ENCODE peak calls at places on chromosomes 3 and 15, in four cellular contexts. G is astrocyte, W is tibial nerve, Q is transverse colon. V is an unnamed sample.

GRCh38 chr3:102163039-102163817 is 271.6 kb upstream of the ZPLD1 start:
- DNase-seq in G (peak; percentile 73), W (peak; percentile 55), Q (no peak), V (no peak)

GRCh38 chr3:12957334-12957733 is 115.9 kb downstream of the IQSEC1 start:
- DNase-seq in G (no peak), W (no peak), Q (no peak), V (no peak)

GRCh38 chr3:23387286-23387918 is 184.3 kb downstream of the UBE2E2 start:
- DNase-seq in G (no peak), W (no peak), Q (no peak), V (no peak)

GRCh38 chr15:39154136-39154770 is 426.6 kb upstream of the THBS1 start:
- DNase-seq in G (no peak), W (no peak), Q (peak; percentile 27), V (peak; percentile 32)

GRCh38 chr3:116445291-116445841 is at the start of gene LSAMP:
- DNase-seq in G (peak; percentile 30), W (no peak), Q (peak; percentile 13), V (no peak)

GRCh38 chr15:59595434-59595915 is 16.1 kb upstream of the GCNT3 start:
- DNase-seq in G (no peak), W (no peak), Q (peak; percentile 69), V (peak; percentile 66)

GRCh38 chr3:37466660-37467359 is 292.4 kb upstream of the LRRFIP2 start:
- DNase-seq in G (no peak), W (no peak), Q (no peak), V (no peak)

GRCh38 chr3:181613191-181613590 is 98.5 kb upstream of the SOX2 start:
- DNase-seq in G (no peak), W (no peak), Q (no peak), V (no peak)

GRCh38 chr15:95724908-95725633 is 605.4 kb upstream of the NR2F2 start:
- DNase-seq in G (no peak), W (no peak), Q (no peak), V (no peak)

GRCh38 chr15:101201411-101202174 is 50.3 kb downstream of the CHSY1 start:
- DNase-seq in G (peak; percentile 98), W (peak; percentile 88), Q (peak; percentile 67), V (peak; percentile 66)

GRCh38 chr15:58043192-58043903 is 22.2 kb downstream of the ALDH1A2 start:
- DNase-seq in G (no peak), W (peak; percentile 63), Q (peak; percentile 53), V (peak; percentile 52)

GRCh38 chr3:193418576-193419373 is 40.2 kb upstream of the ATP13A5 start:
- DNase-seq in G (no peak), W (no peak), Q (no peak), V (no peak)

GRCh38 chr15:47599806-47600205 is 117.5 kb upstream of the SEMA6D start:
- DNase-seq in G (no peak), W (no peak), Q (no peak), V (no peak)

GRCh38 chr3:50170689-50171088 is 15.6 kb downstream of the SEMA3F start:
- DNase-seq in G (peak; percentile 61), W (no peak), Q (no peak), V (no peak)

GRCh38 chr3:177357352-177358084 is 160.2 kb upstream of the TBL1XR1 start:
- DNase-seq in G (peak; percentile 94), W (no peak), Q (peak; percentile 64), V (peak; percentile 73)

GRCh38 chr3:73502609-73503560 is 121.9 kb downstream of the PDZRN3 start:
- DNase-seq in G (peak; percentile 92), W (peak; percentile 42), Q (peak; percentile 75), V (peak; percentile 67)

GRCh38 chr15:45112592-45113379 is 1.2 kb downstream of the DUOX2 start:
- DNase-seq in G (no peak), W (no peak), Q (no peak), V (no peak)

GRCh38 chr3:48564022-48564421 is 441 bp upstream of the UCN2 start:
- DNase-seq in G (peak; percentile 57), W (peak; percentile 28), Q (peak; percentile 37), V (peak; percentile 32)

GRCh38 chr3:32913790-32914446 is 37.5 kb upstream of the CCR4 start:
- DNase-seq in G (peak; percentile 47), W (peak; percentile 89), Q (no peak), V (no peak)

GRCh38 chr3:129195731-129196256 is 12.1 kb upstream of the CNBP start:
- DNase-seq in G (peak; percentile 93), W (peak; percentile 32), Q (peak; percentile 35), V (no peak)

GRCh38 chr3:50811893-50812292 is 137.2 kb downstream of the DOCK3 start:
- DNase-seq in G (no peak), W (no peak), Q (no peak), V (no peak)

GRCh38 chr3:65864357-65864904 is 174.3 kb downstream of the MAGI1 start:
- DNase-seq in G (no peak), W (no peak), Q (no peak), V (no peak)

GRCh38 chr3:46908294-46908985 is 30.9 kb downstream of the PTH1R start:
- DNase-seq in G (peak; percentile 78), W (peak; percentile 63), Q (no peak), V (no peak)

GRCh38 chr3:40580494-40581091 is 55.8 kb downstream of the ZNF621 start:
- DNase-seq in G (peak; percentile 45), W (peak; percentile 66), Q (peak; percentile 54), V (peak; percentile 64)

GRCh38 chr3:101127991-101128390 is 134.8 kb upstream of the ABI3BP start:
- DNase-seq in G (no peak), W (no peak), Q (no peak), V (no peak)

GRCh38 chr3:40456940-40457823 is at the start of gene RPL14:
- DNase-seq in G (peak; percentile 92), W (peak; percentile 96), Q (peak; percentile 97), V (peak; percentile 96)

GRCh38 chr15:99511865-99512632 is 53.7 kb upstream of the MEF2A start:
- DNase-seq in G (no peak), W (peak; percentile 47), Q (no peak), V (no peak)
- TF ChIP-seq CTCF in G (no peak), W (no peak), Q (no peak), V (no peak)

DNA sequence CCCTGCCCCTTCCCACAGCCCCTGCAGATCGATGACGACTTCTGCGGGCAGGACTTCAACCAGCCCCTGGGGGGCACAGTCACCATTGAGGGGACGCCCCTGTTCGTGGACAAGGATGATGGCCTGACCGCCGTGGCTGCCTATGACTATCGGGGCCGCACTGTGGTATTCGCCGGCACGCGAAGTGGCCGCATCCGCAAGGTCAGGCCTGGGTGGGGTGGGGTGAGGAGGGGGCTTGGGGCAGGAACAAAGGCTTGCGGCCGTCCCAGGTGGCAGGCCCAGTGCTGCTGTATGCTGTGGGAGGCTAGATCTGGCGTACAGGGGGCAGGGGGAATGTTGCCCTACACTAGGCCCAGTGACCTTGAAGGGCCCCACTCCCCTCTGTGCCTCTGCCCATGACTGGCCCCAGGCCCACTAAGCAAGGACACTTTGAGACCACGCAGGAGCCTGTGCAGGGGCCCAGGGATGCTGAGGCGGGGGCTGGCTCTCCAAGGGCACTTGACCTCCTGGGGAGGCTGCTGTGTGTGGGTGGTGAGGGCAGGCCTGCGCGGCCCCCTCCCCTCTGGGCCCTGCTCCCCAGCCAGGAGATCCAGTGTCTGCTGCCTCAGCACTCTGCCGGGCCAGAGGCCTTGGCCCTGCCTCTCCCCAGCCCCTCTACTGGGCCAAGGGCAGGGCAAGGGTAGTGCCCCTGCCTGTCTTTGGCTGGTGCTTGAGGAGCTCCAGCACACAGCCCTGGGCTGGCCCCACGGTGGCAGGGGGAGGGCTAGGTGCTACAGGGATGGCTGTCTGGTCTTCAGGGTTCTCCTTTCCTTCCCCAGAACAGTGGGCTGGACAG is 8.7 kb downstream of the PLXNA1 start:
- DNase-seq in G (no peak), W (no peak), Q (no peak), V (no peak)
- H3K4me1 ChIP-seq in G (peaks cover 2% of the 10 kb centered on the region), W (peaks cover 29% of the 10 kb centered on the region), Q (peaks cover 5% of the 10 kb centered on the region), V (no peaks in the 10 kb centered on the region)

DNA sequence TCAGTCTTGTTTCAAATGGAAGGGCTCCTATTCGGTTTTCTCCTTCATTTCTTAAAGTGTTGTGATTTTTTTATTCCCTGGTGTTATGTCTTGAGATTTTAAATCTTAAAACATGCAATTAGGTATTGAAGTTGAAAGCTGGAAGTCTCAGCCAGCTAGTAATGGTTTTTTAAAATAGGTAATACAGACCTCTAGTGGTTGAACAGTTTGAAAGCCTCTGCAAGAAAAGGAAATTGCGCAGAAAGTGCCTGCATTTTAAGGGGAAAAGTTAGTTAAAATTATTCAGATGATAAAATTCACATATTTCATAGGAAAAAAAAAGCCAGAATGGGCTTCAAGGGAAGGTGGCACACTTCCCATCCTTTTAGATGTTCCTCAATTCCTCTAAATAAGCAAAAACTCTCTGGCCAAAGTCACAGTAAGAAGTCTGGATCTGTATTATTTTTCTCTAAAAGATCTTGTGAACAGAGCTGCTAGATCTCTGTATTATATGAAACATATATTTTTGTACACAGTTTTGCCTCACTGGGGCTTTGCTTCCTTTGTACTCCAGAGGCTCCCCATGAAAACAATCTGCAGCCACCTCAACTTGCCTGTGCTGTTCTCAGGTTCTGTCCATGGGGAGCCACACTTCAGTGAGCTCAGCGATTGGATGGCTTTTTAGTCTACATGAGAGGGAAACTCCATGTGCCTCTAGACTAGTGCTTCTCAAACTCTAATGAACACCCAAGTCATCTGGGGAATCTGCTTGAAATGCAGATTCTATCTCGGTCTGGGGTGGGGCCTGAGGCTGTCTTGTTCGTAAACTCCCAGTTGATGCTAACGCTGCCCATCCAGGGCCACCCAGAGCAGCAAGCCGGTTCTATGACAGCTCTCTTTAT is 21.5 kb downstream of the AGTR1 start:
- DNase-seq in G (no peak), W (no peak), Q (no peak), V (no peak)
- TF ChIP-seq CTCF in G (peak; percentile 42), W (peak; percentile 24), Q (no peak), V (peak; percentile 47)

GRCh38 chr15:31295660-31296059 is 31.0 kb upstream of the KLF13 start:
- DNase-seq in G (no peak), W (no peak), Q (no peak), V (no peak)
- H3K4me1 ChIP-seq in G (no peaks in the 10 kb centered on the region), W (peaks cover 10% of the 10 kb centered on the region), Q (peaks cover 27% of the 10 kb centered on the region), V (peaks cover 3% of the 10 kb centered on the region)

DNA sequence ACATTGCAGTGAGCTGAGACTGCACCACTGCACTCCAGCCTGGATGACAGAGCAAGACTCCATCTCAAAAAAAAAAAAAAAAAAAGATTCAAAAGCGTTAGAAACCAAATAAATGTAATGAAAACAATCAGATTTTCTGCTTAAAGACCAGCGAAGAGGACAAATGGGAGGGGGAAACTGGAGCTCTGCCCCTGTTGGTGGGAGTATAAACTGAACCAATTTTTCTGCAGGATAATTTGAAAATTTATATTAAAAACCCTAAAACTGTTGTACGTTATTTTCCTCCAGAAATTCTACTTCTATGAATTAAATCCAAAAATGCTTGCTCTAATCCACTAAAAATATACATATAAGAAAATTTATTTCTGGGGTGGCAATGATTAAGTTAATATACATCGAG is 25.3 kb upstream of the ZSCAN2 start:
- DNase-seq in G (no peak), W (no peak), Q (no peak), V (no peak)
- TF ChIP-seq CTCF in G (no peak), W (no peak), Q (no peak), V (no peak)

GRCh38 chr3:124882749-124883148 is 4.4 kb downstream of the ITGB5 start:
- DNase-seq in G (no peak), W (no peak), Q (no peak), V (no peak)
- H3K4me1 ChIP-seq in G (peaks cover 71% of the 10 kb centered on the region), W (peaks cover 24% of the 10 kb centered on the region), Q (peaks cover 44% of the 10 kb centered on the region), V (no peaks in the 10 kb centered on the region)